ENCODE peak calls at places on chromosomes 12 and 14, in five cellular contexts. E, P, U, K and G are unnamed samples.

GRCh38 chr12:75603475-75603874 is 92.1 kb upstream of the KRR1 start:
- DNase-seq in P (peak; percentile 32), K (no peak), E (no peak), U (no peak), G (no peak)

GRCh38 chr12:130825771-130826150 is 13.3 kb downstream of the STX2 start:
- DNase-seq in E (no peak), K (no peak), P (no peak), U (peak; percentile 63), G (no peak)

GRCh38 chr12:121432740-121433476 is 33.0 kb downstream of the RNF34 start:
- DNase-seq in E (no peak), U (no peak), P (no peak), K (no peak), G (no peak)

GRCh38 chr14:94601961-94602391 is 10.2 kb upstream of the SERPINA3 start:
- DNase-seq in K (no peak), E (peak; percentile 75), P (peak; percentile 96), U (peak; percentile 48), G (no peak)

GRCh38 chr12:121248611-121249010 is 38.7 kb downstream of the P2RX4 start:
- DNase-seq in E (no peak), P (no peak), U (no peak), K (no peak), G (no peak)

GRCh38 chr14:81392976-81393643 is 7.0 kb downstream of the STON2 start:
- DNase-seq in P (no peak), K (no peak), E (no peak), U (no peak), G (no peak)

GRCh38 chr12:47746523-47746922 is 12.2 kb downstream of the RAPGEF3 start:
- DNase-seq in E (no peak), K (no peak), P (no peak), U (no peak), G (no peak)

GRCh38 chr14:75015496-75015895 is 12.8 kb downstream of the EIF2B2 start:
- DNase-seq in K (no peak), U (no peak), P (no peak), E (no peak), G (no peak)

GRCh38 chr12:12398026-12398859 is 41.4 kb downstream of the BORCS5 start:
- DNase-seq in P (peak; percentile 98), K (no peak), U (peak; percentile 92), E (peak; percentile 45), G (peak; percentile 88)

GRCh38 chr12:110744697-110745264 is 2.1 kb upstream of the PPP1CC start:
- DNase-seq in P (no peak), E (no peak), U (peak; percentile 77), K (no peak), G (no peak)

GRCh38 chr12:82425241-82425640 is 66.9 kb downstream of the METTL25 start:
- DNase-seq in P (peak; percentile 91), U (peak; percentile 12), K (no peak), E (no peak), G (no peak)

GRCh38 chr14:102652194-102652593 is 59.7 kb downstream of the RCOR1 start:
- DNase-seq in E (no peak), K (no peak), P (no peak), U (no peak), G (no peak)

GRCh38 chr14:71166434-71166833 is 259.2 kb downstream of the PCNX1 start:
- DNase-seq in K (no peak), U (peak; percentile 79), E (no peak), P (peak; percentile 78), G (peak; percentile 35)

GRCh38 chr12:54989829-54990228 is 5.3 kb upstream of the TESPA1 start:
- DNase-seq in P (no peak), E (no peak), U (no peak), K (no peak), G (no peak)

GRCh38 chr12:3200032-3200617 is 122.9 kb downstream of the TSPAN9 start:
- DNase-seq in U (peak; percentile 30), K (no peak), E (peak; percentile 63), P (peak; percentile 61), G (no peak)

GRCh38 chr12:29043069-29043468 is 106.0 kb upstream of the FAR2 start:
- DNase-seq in K (no peak), P (peak; percentile 45), E (no peak), U (peak; percentile 96), G (no peak)

GRCh38 chr12:94245984-94246383 is 97.6 kb downstream of the PLXNC1 start:
- DNase-seq in K (no peak), U (no peak), P (no peak), E (no peak), G (no peak)

GRCh38 chr14:52399886-52400599 is 85.9 kb downstream of the PTGER2 start:
- DNase-seq in P (peak; percentile 41), U (peak; percentile 40), E (no peak), K (no peak), G (peak; percentile 64)

GRCh38 chr12:54569995-54570531 is 18.4 kb downstream of the PPP1R1A start:
- DNase-seq in U (no peak), K (no peak), E (no peak), P (no peak), G (no peak)

GRCh38 chr12:2389079-2389790 is 336.4 kb downstream of the CACNA1C start:
- DNase-seq in P (no peak), K (no peak), U (no peak), E (no peak), G (no peak)

GRCh38 chr12:57469334-57470164 is 10.0 kb downstream of the GLI1 start:
- DNase-seq in U (no peak), K (no peak), P (no peak), E (no peak), G (no peak)
- H3K27me3 ChIP-seq in U (peaks cover 77% of the 10 kb centered on the region), K (no peaks in the 10 kb centered on the region), P (peaks cover 38% of the 10 kb centered on the region), E (peaks cover 85% of the 10 kb centered on the region), G (peaks cover 52% of the 10 kb centered on the region)

DNA sequence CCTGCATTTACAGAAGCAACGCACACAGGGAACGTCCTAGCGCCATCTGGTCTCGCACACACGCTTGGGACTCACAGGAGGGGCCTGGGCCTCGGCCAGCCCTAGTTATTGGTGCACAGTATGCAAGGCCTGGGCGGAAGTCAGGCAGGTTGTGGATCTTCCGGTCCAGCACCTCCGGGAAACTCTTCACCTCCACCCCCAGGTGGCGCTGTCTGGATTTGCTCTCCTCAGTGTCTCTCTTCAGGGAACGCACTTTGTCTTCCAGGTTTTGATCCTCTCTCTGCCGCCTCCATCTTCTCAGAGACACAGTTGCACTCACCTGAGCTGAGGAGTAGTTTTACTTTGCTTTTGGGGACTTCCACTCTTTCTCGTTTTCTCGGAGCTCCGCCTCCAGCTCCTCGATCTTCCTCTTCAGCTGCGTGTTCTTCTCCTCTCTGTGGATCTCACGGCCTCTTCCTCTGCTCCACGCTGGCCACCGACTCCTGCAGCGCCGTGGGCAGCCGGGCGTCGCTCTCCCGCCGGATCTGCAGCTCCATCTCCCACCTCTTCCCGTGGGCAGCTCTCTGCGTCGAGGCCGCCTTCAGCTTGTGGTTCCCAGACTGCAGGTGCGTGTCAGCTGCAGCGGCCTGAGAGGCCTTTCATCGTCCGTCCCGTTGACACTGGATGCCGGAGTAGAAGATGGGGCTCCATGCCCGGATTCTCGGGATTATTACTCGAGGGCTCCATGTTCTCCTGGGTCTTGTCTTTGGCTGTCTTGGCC is 933.8 kb downstream of the TMEM121 start:
- DNase-seq in P (no peak), K (peak; percentile 50), E (no peak), U (no peak), G (no peak)
- H3K4me3 ChIP-seq in P (no peak overlapping the region), K (no peak overlapping the region), E (no peak overlapping the region), U (no peak overlapping the region), G (no peak overlapping the region)

GRCh38 chr14:98731286-98731685 is 540.7 kb downstream of the BCL11B start:
- DNase-seq in U (no peak), E (no peak), K (no peak), P (no peak), G (no peak)
- H3K27me3 ChIP-seq in U (peaks cover 25% of the 10 kb centered on the region), E (peaks cover 34% of the 10 kb centered on the region), K (no peaks in the 10 kb centered on the region), P (no peaks in the 10 kb centered on the region), G (no peaks in the 10 kb centered on the region)

GRCh38 chr12:67148265-67148664 is 120.9 kb upstream of the CAND1 start:
- DNase-seq in P (no peak), U (no peak), K (no peak), E (no peak), G (no peak)

GRCh38 chr12:67147030-67147429 is 122.1 kb upstream of the CAND1 start:
- DNase-seq in U (no peak), E (no peak), P (no peak), K (no peak), G (no peak)

GRCh38 chr12:67141405-67142018 is 127.6 kb upstream of the CAND1 start:
- DNase-seq in U (no peak), E (no peak), K (no peak), P (no peak), G (no peak)

GRCh38 chr12:67147447-67147846 is 121.7 kb upstream of the CAND1 start:
- DNase-seq in E (no peak), U (no peak), K (no peak), P (no peak), G (no peak)

GRCh38 chr12:67145692-67146091 is 123.5 kb upstream of the CAND1 start:
- DNase-seq in E (no peak), K (no peak), P (no peak), U (no peak), G (no peak)
- H3K4me3 ChIP-seq in E (no peak overlapping the region), K (no peak overlapping the region), P (no peak overlapping the region), U (no peak overlapping the region), G (no peak overlapping the region)

GRCh38 chr14:104184506-104184905 is 46.1 kb downstream of the KIF26A start:
- DNase-seq in P (no peak), K (no peak), E (no peak), U (no peak), G (no peak)

GRCh38 chr14:104186575-104186974 is 48.2 kb downstream of the KIF26A start:
- DNase-seq in K (no peak), P (no peak), U (no peak), E (no peak), G (no peak)

GRCh38 chr14:104187121-104187889 is 48.9 kb downstream of the KIF26A start:
- DNase-seq in P (no peak), U (peak; percentile 27), K (no peak), E (no peak), G (no peak)

GRCh38 chr14:104184911-104185499 is 46.6 kb downstream of the KIF26A start:
- DNase-seq in P (no peak), E (peak; percentile 49), K (no peak), U (peak; percentile 58), G (no peak)

GRCh38 chr14:104185916-104186495 is 47.6 kb downstream of the KIF26A start:
- DNase-seq in P (no peak), K (no peak), E (no peak), U (no peak), G (no peak)
- H3K27me3 ChIP-seq in P (no peaks in the 10 kb centered on the region), K (no peaks in the 10 kb centered on the region), E (no peaks in the 10 kb centered on the region), U (no peaks in the 10 kb centered on the region), G (peaks cover 4% of the 10 kb centered on the region)

DNA sequence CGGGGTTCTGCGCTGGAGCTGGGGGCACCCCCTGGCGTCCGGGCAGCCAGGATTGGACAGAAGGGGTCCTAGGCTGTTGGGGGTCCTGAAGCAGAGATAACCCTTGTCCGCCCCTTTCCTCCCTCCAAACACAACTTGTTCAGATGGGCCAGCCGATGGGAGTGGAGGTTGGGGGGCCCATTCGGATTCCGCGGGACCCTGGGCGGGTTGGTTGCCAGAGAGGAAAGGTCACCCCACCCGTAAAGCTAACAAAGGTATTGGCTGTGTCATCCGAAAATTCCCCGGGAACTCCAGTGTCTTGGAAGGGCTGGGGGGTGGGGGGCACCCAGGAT is 1.3 kb downstream of the FAM222A start:
- DNase-seq in K (no peak), U (no peak), E (no peak), P (no peak), G (no peak)
- H3K4me3 ChIP-seq in K (peak overlapping the region; percentile 54), U (peak overlapping the region; percentile 78), E (peak overlapping the region; percentile 84), P (no peak overlapping the region), G (peak overlapping the region; percentile 44)